ENCODE peak calls at places on chromosomes 13 and 19, in four cellular contexts. D is HepG2, T is K562, I is GM12878. M is an unnamed sample.

GRCh38 chr13:84296386-84296785 is 414.1 kb upstream of the SLITRK1 start:
- DNase-seq in I (no peak), T (no peak), D (no peak), M (no peak)

GRCh38 chr13:50400930-50401553 is 385.8 kb downstream of the KCNRG start:
- DNase-seq in D (peak), T (no peak), I (no peak), M (no peak)

GRCh38 chr13:95083758-95084157 is 217.5 kb downstream of the ABCC4 start:
- DNase-seq in T (no peak), D (no peak), I (no peak), M (no peak)

GRCh38 chr19:51511353-51511752 is 9.8 kb upstream of the SIGLEC12 start:
- DNase-seq in D (peak), T (peak), I (no peak), M (no peak)

GRCh38 chr13:41050041-41050440 is 11.3 kb upstream of the WBP4 start:
- DNase-seq in T (no peak), I (no peak), D (no peak), M (no peak)

GRCh38 chr19:6723738-6724137 is 3.3 kb upstream of the C3 start:
- DNase-seq in T (no peak), D (no peak), I (no peak), M (no peak)

GRCh38 chr19:2782357-2782935 is 627 bp downstream of the SGTA start:
- DNase-seq in I (no peak), D (no peak), T (no peak), M (no peak)

GRCh38 chr19:28319918-28320317 is 893.0 kb downstream of the UQCRFS1 start:
- DNase-seq in D (no peak), I (no peak), T (no peak), M (no peak)

GRCh38 chr19:4580021-4580901 is 20.8 kb upstream of the SEMA6B start:
- DNase-seq in T (peak), D (no peak), I (no peak), M (no peak)

GRCh38 chr13:21849323-21849722 is 178.4 kb downstream of the FGF9 start:
- DNase-seq in T (peak), D (peak), I (peak), M (no peak)

GRCh38 chr13:113883314-113883811 is 19.5 kb upstream of the GAS6 start:
- DNase-seq in I (no peak), T (peak), D (no peak), M (no peak)

GRCh38 chr13:113883921-113884804 is 20.3 kb upstream of the GAS6 start:
- DNase-seq in D (no peak), I (no peak), T (no peak), M (no peak)

GRCh38 chr13:113886561-113887112 is 22.8 kb upstream of the GAS6 start:
- DNase-seq in T (no peak), I (no peak), D (no peak), M (no peak)

GRCh38 chr13:113882716-113883115 is 18.8 kb upstream of the GAS6 start:
- DNase-seq in I (no peak), D (no peak), T (no peak), M (no peak)

DNA sequence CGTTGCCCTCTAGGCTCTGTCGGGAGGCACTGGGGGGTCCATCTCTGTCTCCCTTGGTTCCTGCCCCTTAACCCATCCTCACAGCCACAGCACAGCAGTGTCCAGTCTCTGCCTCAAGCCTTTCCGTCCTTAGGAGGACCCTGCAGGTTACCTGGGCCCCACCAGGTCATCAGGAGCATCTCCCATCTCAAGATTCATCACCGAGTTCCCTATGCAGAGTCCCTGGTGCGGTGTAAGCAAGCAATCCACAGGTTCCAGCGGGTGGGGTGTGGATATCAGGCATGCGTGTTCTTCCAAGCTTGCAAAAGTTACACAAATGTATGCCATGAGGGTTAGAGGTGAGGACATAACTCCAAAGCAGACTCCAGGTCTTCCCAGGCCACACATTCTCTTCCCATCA is 20.9 kb upstream of the GAS6 start:
- DNase-seq in T (no peak), D (no peak), I (no peak), M (no peak)
- TF ChIP-seq ATF2 in T (no peak), D (no peak), I (no peak), M (no peak)

DNA sequence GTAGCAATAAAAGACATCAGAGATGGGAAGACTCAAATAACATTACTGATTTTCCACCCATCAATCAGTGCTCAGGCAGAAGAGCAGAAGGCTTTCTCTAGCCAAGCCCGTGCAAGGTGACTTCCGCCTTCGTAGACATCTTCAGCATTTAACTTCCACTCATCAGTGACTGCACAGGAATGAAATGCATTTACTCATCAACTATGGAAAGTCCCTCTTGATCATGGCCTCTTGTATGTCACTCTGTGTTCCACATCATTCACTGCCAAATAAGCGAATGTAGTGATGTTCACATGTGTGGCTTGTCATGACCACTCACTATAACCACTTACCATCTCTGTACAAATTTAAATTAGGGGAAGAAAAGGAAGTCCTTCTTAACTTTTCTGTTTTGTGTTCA is 49.4 kb downstream of the SACS start:
- DNase-seq in T (no peak), I (peak), D (no peak), M (no peak)
- TF ChIP-seq RFX5 in T (no peak), I (no peak), D (no peak), M (no peak)

GRCh38 chr19:1248454-1249297 is at the start of gene MIDN:
- DNase-seq in T (peak), I (no peak), D (peak), M (peak)
- TF ChIP-seq ATF2 in T (no peak), I (no peak), D (peak), M (no peak)

DNA sequence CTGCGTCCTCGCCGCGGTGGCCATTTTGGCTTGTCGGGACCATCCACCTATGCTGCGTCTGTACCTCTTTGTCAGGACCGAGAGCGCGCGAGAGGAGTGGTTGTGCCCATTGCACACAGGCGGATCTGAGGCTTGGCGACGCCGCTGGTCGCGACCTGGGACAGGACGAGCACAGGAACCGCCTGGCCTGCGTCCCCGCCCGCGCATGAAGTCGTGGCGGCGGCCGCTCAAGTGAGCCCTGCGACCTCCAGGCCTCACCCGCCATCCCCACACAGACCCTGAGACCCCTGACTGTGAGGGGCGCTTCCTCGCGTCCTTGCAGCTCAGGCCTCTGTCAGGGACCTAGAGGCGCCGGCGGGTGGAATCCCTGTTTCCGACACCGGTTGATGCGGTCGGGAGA is 16.8 kb downstream of the ZNF586 start:
- DNase-seq in T (no peak), I (no peak), D (no peak), M (no peak)
- TF ChIP-seq RFX5 in T (no peak), I (no peak), D (no peak), M (no peak)

DNA sequence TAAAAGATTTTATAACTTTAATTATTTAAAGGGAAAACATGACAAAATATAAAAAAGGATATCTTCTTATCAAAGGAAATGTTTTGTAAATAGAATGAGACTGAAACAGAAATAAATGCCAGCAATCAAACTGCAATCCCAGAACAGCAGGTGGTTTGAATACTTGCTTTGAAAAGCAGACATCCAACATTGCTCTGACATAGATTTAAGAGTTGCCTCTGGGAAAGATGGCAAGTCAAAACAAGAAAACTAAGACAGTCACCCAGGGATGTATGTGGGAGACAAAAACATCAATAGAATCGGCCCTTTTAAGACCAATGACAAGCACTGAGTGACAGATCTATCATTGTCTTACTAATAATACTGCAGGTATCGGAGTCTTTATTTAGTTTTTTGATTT is 789.7 kb upstream of the GPC6 start:
- DNase-seq in T (no peak), D (no peak), I (no peak), M (no peak)
- TF ChIP-seq ATF2 in T (no peak), D (no peak), I (no peak), M (no peak)

GRCh38 chr13:48412100-48412556 is 785 bp downstream of the LPAR6 start:
- DNase-seq in T (no peak), I (no peak), D (no peak), M (no peak)
- TF ChIP-seq RFX5 in T (no peak), I (no peak), D (no peak), M (no peak)

GRCh38 chr19:19186742-19187141 is 5.2 kb downstream of the BORCS8 start:
- DNase-seq in D (no peak), T (no peak), I (no peak), M (no peak)

GRCh38 chr19:19181614-19182013 is 10.3 kb downstream of the BORCS8 start:
- DNase-seq in D (no peak), I (no peak), T (no peak), M (no peak)

GRCh38 chr19:19185853-19186728 is 5.9 kb downstream of the BORCS8 start:
- DNase-seq in I (no peak), D (peak), T (peak), M (peak)
- TF ChIP-seq ATF2 in I (no peak), D (no peak), T (no peak), M (no peak)

DNA sequence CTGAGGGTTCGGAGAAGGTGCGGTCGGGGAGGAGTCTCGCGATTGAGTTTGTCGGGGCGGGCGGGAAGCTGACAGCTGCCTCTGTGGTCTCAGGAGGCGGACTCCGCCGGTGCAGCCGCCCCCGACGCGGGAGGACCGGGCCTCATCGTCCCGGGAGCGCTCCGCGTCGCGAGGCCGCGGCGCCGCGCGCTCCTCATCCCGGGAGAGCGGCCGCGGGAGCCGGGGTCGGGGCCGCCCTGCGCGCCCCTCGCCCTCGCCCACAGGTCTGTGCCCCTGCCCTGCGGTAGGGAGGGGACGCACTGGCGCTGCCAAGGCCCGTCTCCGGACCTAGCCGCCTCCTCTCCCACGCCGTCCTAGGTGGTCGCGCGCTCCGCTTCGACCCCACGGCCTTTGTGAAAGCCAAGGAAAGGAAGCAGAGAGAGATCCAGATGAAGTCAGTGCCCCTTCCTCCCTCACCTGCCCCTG is 6.9 kb downstream of the PGLYRP1 start:
- DNase-seq in T (no peak), D (no peak), I (no peak), M (peak)
- TF ChIP-seq RFX5 in T (no peak), D (no peak), I (no peak), M (no peak)

DNA sequence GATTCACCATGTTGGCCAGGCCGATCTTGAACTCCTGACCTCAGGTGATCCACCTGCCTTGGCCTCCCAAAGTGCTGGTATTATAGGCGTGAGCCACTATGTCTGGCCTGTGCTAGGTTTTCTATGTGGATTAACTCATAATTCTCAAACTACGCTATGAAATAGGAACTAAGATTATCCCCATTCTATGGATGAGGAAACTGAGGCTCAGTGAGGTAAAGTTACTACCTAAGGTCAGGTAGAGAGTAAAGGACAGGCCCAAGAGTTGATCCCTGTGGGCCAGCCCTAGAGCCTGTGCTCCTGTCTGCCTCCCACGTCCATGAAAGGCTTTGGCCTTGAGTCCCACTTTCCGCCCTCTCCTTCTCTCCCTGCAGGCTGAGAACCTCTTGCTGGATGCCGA is 20.0 kb downstream of the MARK4 start:
- DNase-seq in I (no peak), T (no peak), D (no peak), M (no peak)
- TF ChIP-seq ATF2 in I (no peak), T (no peak), D (no peak), M (no peak)

DNA sequence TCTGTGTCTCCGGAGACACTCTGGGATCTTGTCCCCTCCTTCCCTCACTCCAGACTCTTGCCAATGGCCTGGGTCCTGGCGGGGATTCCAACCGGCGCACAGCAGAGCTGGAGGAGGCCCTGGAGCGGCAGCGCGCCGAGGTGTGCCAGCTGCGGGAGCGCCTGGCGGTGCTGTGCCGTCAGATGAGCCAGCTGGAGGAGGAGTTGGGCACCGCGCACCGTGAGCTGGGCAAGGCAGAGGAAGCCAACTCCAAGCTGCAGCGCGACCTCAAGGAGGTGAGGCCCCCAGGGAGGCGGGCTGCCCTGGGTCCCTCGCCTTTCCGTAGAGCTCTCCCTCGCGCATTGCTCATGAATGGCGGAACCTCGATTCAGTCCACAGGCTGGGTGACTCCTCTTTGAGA is 11.0 kb downstream of the PPFIA3 start:
- DNase-seq in T (no peak), I (no peak), D (no peak), M (no peak)
- TF ChIP-seq RFX5 in T (no peak), I (no peak), D (no peak), M (no peak)